ENCODE peak calls at places on chromosomes 12 and 14, in ten cellular contexts. L, I, C, A, D, J, U, B, M and E are unnamed samples.

GRCh38 chr12:15806826-15807225 is 17.6 kb upstream of the EPS8 start:
- DNase-seq in L (no peak), I (no peak), C (no peak), A (no peak), D (no peak), J (no peak), U (peak; percentile 5), B (no peak), M (no peak), E (no peak)

GRCh38 chr14:69137456-69138188 is 15.3 kb downstream of the DCAF5 start:
- DNase-seq in L (no peak), I (no peak), C (no peak), A (peak; percentile 31), D (no peak), J (no peak), U (no peak), B (no peak), M (no peak), E (no peak)

GRCh38 chr12:52354197-52354596 is 13.1 kb downstream of the KRT85 start:
- DNase-seq in L (no peak), I (no peak), C (no peak), A (no peak), D (no peak), J (no peak), U (no peak), B (no peak), M (no peak), E (no peak)

GRCh38 chr12:132178801-132179401 is 34.6 kb downstream of the NOC4L start:
- DNase-seq in L (no peak), I (peak; percentile 13), C (no peak), A (no peak), D (peak; percentile 58), J (no peak), U (no peak), B (no peak), M (no peak), E (peak; percentile 60)

GRCh38 chr12:95838125-95838524 is 20.6 kb upstream of the SNRPF start:
- DNase-seq in L (peak; percentile 39), I (peak; percentile 40), C (peak; percentile 45), A (peak; percentile 69), D (peak; percentile 90), J (no peak), U (no peak), B (peak; percentile 65), M (no peak), E (no peak)

GRCh38 chr12:9101018-9101687 is 14.6 kb downstream of the A2M start:
- DNase-seq in L (no peak), I (no peak), C (no peak), A (no peak), D (no peak), J (no peak), U (no peak), B (no peak), M (no peak), E (no peak)

GRCh38 chr14:80477388-80478160 is 266.3 kb upstream of the DIO2 start:
- DNase-seq in L (no peak), I (no peak), C (no peak), A (peak; percentile 37), D (no peak), J (no peak), U (no peak), B (no peak), M (no peak), E (no peak)

GRCh38 chr12:127411981-127412380 is 855.0 kb upstream of the TMEM132C start:
- DNase-seq in L (no peak), I (no peak), C (no peak), A (no peak), D (peak; percentile 5), J (no peak), U (no peak), B (no peak), M (no peak), E (no peak)

GRCh38 chr12:51188359-51189051 is 15.6 kb upstream of the TFCP2 start:
- DNase-seq in L (peak; percentile 87), I (no peak), C (no peak), A (no peak), D (no peak), J (no peak), U (no peak), B (no peak), M (no peak), E (no peak)

GRCh38 chr14:51554339-51554920 is 97.3 kb upstream of the FRMD6 start:
- DNase-seq in L (no peak), I (no peak), C (no peak), A (peak; percentile 66), D (peak; percentile 65), J (no peak), U (peak; percentile 89), B (no peak), M (no peak), E (no peak)

GRCh38 chr12:90621927-90622326 is 333.0 kb downstream of the CCER1 start:
- DNase-seq in L (no peak), I (no peak), C (no peak), A (peak; percentile 80), D (no peak), J (no peak), U (no peak), B (no peak), M (no peak), E (no peak)

GRCh38 chr12:84856156-84856900 is 56.3 kb downstream of the SLC6A15 start:
- DNase-seq in L (no peak), I (no peak), C (no peak), A (peak; percentile 6), D (no peak), J (no peak), U (no peak), B (no peak), M (no peak), E (no peak)

GRCh38 chr12:120670667-120671066 is 16.3 kb upstream of the MLEC start:
- DNase-seq in L (no peak), I (no peak), C (no peak), A (no peak), D (no peak), J (no peak), U (no peak), B (no peak), M (no peak), E (no peak)
- H3K27ac ChIP-seq in L (no peak overlapping the region), I (no peak overlapping the region), C (no peak overlapping the region), A (no peak overlapping the region), D (no peak overlapping the region), J (no peak overlapping the region), U (no peak overlapping the region), B (no peak overlapping the region), M (no peak overlapping the region), E (no peak overlapping the region)

DNA sequence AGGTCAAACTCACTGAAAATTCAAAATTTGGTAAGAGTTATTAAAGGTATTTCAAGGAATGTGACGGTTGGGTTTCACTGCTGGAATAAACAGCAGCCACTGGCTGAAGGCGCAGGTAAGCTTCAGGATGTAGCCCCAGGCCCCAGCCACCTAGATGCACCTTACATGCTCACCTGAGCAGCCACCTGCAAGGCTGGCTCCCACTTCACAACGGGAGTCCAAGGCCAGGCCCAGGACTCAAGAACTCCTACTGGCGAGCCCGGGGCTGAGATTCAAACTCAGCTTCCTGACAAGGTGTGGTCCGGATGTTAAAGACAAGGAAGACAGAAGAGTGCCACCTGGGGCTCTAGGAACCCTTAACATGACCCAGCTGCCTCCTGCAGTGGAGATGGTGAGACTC is 78.4 kb downstream of the ITPK1 start:
- DNase-seq in L (no peak), I (no peak), C (no peak), A (no peak), D (no peak), J (no peak), U (peak; percentile 33), B (no peak), M (no peak), E (no peak)
- H3K4me1 ChIP-seq in L (peaks cover 29% of the 10 kb centered on the region), I (peaks cover 22% of the 10 kb centered on the region), C (peaks cover 8% of the 10 kb centered on the region), A (peaks cover 12% of the 10 kb centered on the region), D (peaks cover 94% of the 10 kb centered on the region), J (peaks cover 49% of the 10 kb centered on the region), U (peaks cover 3% of the 10 kb centered on the region), B (peaks cover 59% of the 10 kb centered on the region), M (peaks cover 31% of the 10 kb centered on the region), E (peaks cover 13% of the 10 kb centered on the region)

GRCh38 chr12:58296818-58297217 is 355.5 kb downstream of the ATP23 start:
- DNase-seq in L (no peak), I (no peak), C (no peak), A (no peak), D (no peak), J (no peak), U (peak; percentile 62), B (no peak), M (no peak), E (no peak)

GRCh38 chr12:58298793-58299192 is 357.4 kb downstream of the ATP23 start:
- DNase-seq in L (no peak), I (no peak), C (no peak), A (no peak), D (no peak), J (no peak), U (no peak), B (no peak), M (no peak), E (no peak)

GRCh38 chr12:58301337-58302122 is 360.2 kb downstream of the ATP23 start:
- DNase-seq in L (no peak), I (no peak), C (no peak), A (no peak), D (no peak), J (no peak), U (no peak), B (no peak), M (no peak), E (no peak)

GRCh38 chr12:58302487-58303011 is 361.2 kb downstream of the ATP23 start:
- DNase-seq in L (peak; percentile 19), I (no peak), C (no peak), A (no peak), D (peak; percentile 42), J (no peak), U (no peak), B (peak; percentile 17), M (no peak), E (no peak)

GRCh38 chr12:58299371-58299770 is 358.0 kb downstream of the ATP23 start:
- DNase-seq in L (no peak), I (no peak), C (no peak), A (no peak), D (no peak), J (no peak), U (no peak), B (no peak), M (no peak), E (no peak)
- H3K27ac ChIP-seq in L (no peak overlapping the region), I (no peak overlapping the region), C (no peak overlapping the region), A (no peak overlapping the region), D (no peak overlapping the region), J (no peak overlapping the region), U (no peak overlapping the region), B (no peak overlapping the region), M (no peak overlapping the region), E (no peak overlapping the region)

DNA sequence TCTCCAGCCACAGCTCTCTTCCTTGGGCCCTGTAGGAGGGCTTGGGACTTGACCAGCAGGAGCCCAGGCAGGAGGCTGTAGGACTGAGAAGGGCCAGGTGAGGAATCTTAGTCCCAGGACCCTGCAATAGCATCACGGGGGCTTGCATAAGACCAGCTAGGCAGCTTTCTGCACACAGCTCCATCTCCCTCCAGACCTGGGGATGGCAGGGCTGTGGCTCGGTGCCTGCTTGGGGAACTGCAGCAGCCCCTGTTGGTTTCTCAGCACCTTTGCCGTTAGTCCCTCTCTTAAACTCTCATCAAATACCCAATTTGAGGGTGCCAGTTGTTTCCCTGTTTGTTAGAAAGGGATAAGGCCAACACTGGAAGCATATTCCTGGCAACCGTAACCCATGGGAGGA is 14.3 kb downstream of the DIO3 start:
- DNase-seq in L (no peak), I (no peak), C (no peak), A (no peak), D (no peak), J (no peak), U (no peak), B (no peak), M (no peak), E (no peak)
- H3K4me1 ChIP-seq in L (no peaks in the 10 kb centered on the region), I (no peaks in the 10 kb centered on the region), C (no peaks in the 10 kb centered on the region), A (no peaks in the 10 kb centered on the region), D (no peaks in the 10 kb centered on the region), J (peaks cover 1% of the 10 kb centered on the region), U (no peaks in the 10 kb centered on the region), B (no peaks in the 10 kb centered on the region), M (no peaks in the 10 kb centered on the region), E (no peaks in the 10 kb centered on the region)